ENCODE peak calls at places on chromosomes 6 and 20, in nine cellular contexts. R, S, O, K, G, Z, B, X and H are unnamed samples.

GRCh38 chr6:98641929-98642328 is 192.4 kb upstream of the POU3F2 start:
- DNase-seq in B (peak), K (no peak), Z (no peak), O (no peak), G (no peak), S (no peak), X (no peak), R (no peak), H (no peak)

GRCh38 chr20:20215976-20216727 is 151.8 kb upstream of the INSM1 start:
- DNase-seq in R (no peak), K (no peak), X (no peak), B (no peak), S (no peak), O (no peak), Z (no peak), G (no peak), H (no peak)

GRCh38 chr6:48426636-48427035 is 315.6 kb upstream of the PTCHD4 start:
- DNase-seq in S (no peak), G (no peak), Z (no peak), O (peak), B (no peak), R (no peak), X (peak), K (no peak), H (no peak)

GRCh38 chr20:36845288-36845969 is 30.5 kb upstream of the TLDC2 start:
- DNase-seq in R (no peak), X (no peak), K (no peak), G (no peak), S (peak), Z (no peak), B (peak), O (no peak), H (no peak)

GRCh38 chr20:48740269-48740603 is 87.6 kb downstream of the PREX1 start:
- DNase-seq in G (no peak), K (no peak), R (no peak), S (no peak), B (no peak), O (no peak), Z (no peak), X (no peak), H (no peak)

GRCh38 chr20:59452856-59453255 is 151.5 kb upstream of the PHACTR3 start:
- DNase-seq in R (no peak), O (no peak), G (no peak), S (no peak), K (no peak), B (no peak), Z (no peak), X (no peak), H (no peak)

GRCh38 chr6:143451531-143451930 is 926 bp downstream of the PEX3 start:
- DNase-seq in G (no peak), Z (no peak), K (no peak), B (no peak), S (no peak), O (no peak), R (no peak), X (no peak), H (no peak)

GRCh38 chr20:47620808-47621805 is 119.4 kb downstream of the NCOA3 start:
- DNase-seq in B (no peak), K (no peak), G (no peak), S (peak), O (peak), X (peak), Z (no peak), R (no peak), H (peak)

GRCh38 chr6:18293192-18293904 is 29.0 kb upstream of the DEK start:
- DNase-seq in R (no peak), Z (no peak), X (peak), K (no peak), B (no peak), G (no peak), O (no peak), S (no peak), H (no peak)

GRCh38 chr20:31869942-31870702 is at the start of the genes DUSP15 and TTLL9:
- DNase-seq in R (no peak), S (no peak), X (no peak), B (peak), Z (peak), G (peak), O (peak), K (peak), H (no peak)

GRCh38 chr6:41182069-41183034 is 18.6 kb downstream of the TREML2 start:
- DNase-seq in S (no peak), G (peak), K (peak), R (no peak), Z (no peak), B (no peak), X (peak), O (peak), H (peak)

GRCh38 chr6:121677551-121677950 is 242.1 kb downstream of the GJA1 start:
- DNase-seq in O (no peak), Z (no peak), R (no peak), B (no peak), K (no peak), G (no peak), X (no peak), S (no peak), H (no peak)

GRCh38 chr20:10671221-10671849 is 2.5 kb downstream of the JAG1 start:
- DNase-seq in S (peak), K (peak), G (peak), O (peak), B (peak), R (no peak), Z (peak), X (peak), H (no peak)